ENCODE peak calls at places on chromosomes 4 and X, in four cellular contexts. S is GM23338, C is dorsolateral prefrontal cortex, V is kidney epithelial cell. X is an unnamed sample.

GRCh38 chrX:19040373-19040772 is 56.5 kb upstream of the PHKA2 start:
- DNase-seq in C (no peak), S (peak), V (no peak), X (no peak)

GRCh38 chrX:132775230-132775823 is 183.1 kb downstream of the HS6ST2 start:
- DNase-seq in V (no peak), S (no peak), C (no peak), X (no peak)

GRCh38 chrX:100980608-100981497 is 11.3 kb downstream of the ARL13A start:
- DNase-seq in C (no peak), V (peak), S (no peak), X (no peak)

GRCh38 chr4:154049457-154050181 is 260.7 kb upstream of the SFRP2 start:
- DNase-seq in S (peak), V (no peak), C (no peak), X (no peak)

GRCh38 chr4:38819569-38819968 is 15.0 kb upstream of the TLR1 start:
- DNase-seq in C (no peak), V (no peak), S (no peak), X (peak)

GRCh38 chr4:176150283-176150682 is 45.1 kb downstream of the SPATA4 start:
- DNase-seq in V (no peak), S (peak), C (no peak), X (no peak)

GRCh38 chr4:152894673-152895072 is 41.5 kb upstream of the FHDC1 start:
- DNase-seq in S (no peak), C (no peak), V (no peak), X (no peak)

GRCh38 chr4:3416270-3416669 is 25.5 kb upstream of the HGFAC start:
- DNase-seq in V (no peak), C (no peak), S (no peak), X (no peak)

GRCh38 chrX:151713859-151714258 is 2.0 kb upstream of the FATE1 start:
- DNase-seq in V (no peak), C (no peak), S (peak), X (no peak)

GRCh38 chrX:134010690-134011089 is 25.3 kb upstream of the GPC3 start:
- DNase-seq in C (no peak), V (no peak), S (no peak), X (no peak)

GRCh38 chr4:135249006-135249405 is 1047.4 kb upstream of the PABPC4L start:
- DNase-seq in V (no peak), C (no peak), S (peak), X (no peak)

GRCh38 chr4:10926025-10926424 is 241.5 kb upstream of the CLNK start:
- DNase-seq in V (peak), S (no peak), C (no peak), X (no peak)

GRCh38 chr4:36241771-36242170 is 2.5 kb downstream of the ARAP2 start:
- DNase-seq in S (no peak), V (no peak), C (no peak), X (no peak)

GRCh38 chrX:68589372-68589753 is 58.1 kb upstream of the STARD8 start:
- DNase-seq in V (no peak), S (no peak), C (no peak), X (no peak)

GRCh38 chrX:68599256-68600152 is 48.0 kb upstream of the STARD8 start:
- DNase-seq in C (no peak), V (no peak), S (peak), X (no peak)

GRCh38 chrX:68588653-68589371 is 58.7 kb upstream of the STARD8 start:
- DNase-seq in C (no peak), V (no peak), S (no peak), X (no peak)

DNA sequence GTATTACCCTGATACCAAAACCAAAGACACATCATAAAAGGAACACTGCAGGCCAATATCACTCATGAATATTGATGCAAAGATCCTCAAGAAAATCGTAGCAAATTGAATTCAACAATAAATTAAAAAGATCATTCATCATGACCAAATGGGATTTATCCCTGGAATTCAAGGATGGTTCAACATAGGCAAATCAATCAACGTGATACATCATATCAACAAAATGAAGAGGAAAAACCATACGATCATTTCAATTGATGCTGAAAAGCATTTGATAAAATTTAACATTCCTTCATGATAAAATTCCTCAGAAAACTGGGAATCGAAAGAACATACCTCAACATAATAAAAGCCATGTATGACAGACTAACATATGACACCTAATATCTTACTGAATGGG is 52.7 kb upstream of the STARD8 start:
- DNase-seq in C (no peak), S (no peak), V (no peak), X (no peak)
- H3K4me3 ChIP-seq in C (no peak), S (no peak), V (no peak), X (no peak)

GRCh38 chr4:137611998-137612700 is 79.9 kb upstream of the PCDH18 start:
- DNase-seq in V (no peak), S (no peak), C (no peak), X (no peak)

GRCh38 chr4:137610960-137611359 is 78.7 kb upstream of the PCDH18 start:
- DNase-seq in C (no peak), V (no peak), S (peak), X (no peak)

GRCh38 chr4:137614491-137614890 is 82.2 kb upstream of the PCDH18 start:
- DNase-seq in S (no peak), V (no peak), C (no peak), X (no peak)

GRCh38 chr4:137608085-137608484 is 75.8 kb upstream of the PCDH18 start:
- DNase-seq in V (no peak), C (no peak), S (peak), X (no peak)

GRCh38 chr4:137609693-137610450 is 77.6 kb upstream of the PCDH18 start:
- DNase-seq in C (no peak), S (peak), V (no peak), X (no peak)
- H3K4me3 ChIP-seq in C (no peak), S (no peak), V (no peak), X (peak)

DNA sequence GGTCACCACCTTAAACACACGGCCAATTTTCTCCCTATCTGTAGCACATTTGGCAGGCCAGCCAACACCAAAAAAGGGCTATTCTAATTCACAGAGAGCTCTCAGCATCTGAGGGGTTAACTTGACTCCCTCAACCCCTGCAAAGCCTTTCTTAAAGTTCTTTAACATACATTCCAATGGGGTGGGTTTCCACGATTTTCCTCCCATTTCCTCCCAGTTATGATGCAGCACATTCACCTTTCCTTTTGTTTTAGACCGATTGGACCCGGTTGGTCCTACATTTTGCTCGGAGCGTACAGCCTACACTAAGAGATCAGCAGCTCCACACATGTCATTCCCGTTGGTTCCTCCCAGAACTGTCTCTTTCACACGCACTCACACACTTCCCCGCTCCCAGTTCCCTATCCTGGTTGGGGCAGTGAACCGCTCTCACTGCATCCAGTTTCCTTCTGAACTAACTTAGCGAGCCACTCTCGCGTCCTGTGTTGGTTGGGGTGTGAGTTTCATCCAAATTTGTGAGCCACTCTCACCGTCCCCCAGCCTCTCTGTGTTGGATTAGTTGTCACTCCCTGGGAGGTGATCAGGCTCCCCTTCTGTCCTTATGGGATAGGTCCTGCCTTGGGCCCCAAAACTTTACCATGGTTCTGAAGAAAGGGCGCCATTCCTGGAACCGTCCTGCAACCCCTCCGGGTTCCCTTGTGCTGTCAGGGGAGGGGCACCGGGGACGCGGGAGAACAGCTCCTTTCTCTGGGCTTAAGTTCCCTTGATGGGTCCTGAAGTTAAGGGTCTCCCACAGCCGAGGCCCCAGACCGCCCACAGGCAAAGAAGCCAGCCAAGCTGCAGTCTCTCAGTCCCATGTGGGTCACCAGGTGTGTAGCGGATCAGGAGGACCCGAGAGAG is 45.1 kb downstream of the UGT2A3 start:
- DNase-seq in V (no peak), C (no peak), S (peak), X (no peak)
- H3K4me3 ChIP-seq in V (peak), C (peak), S (peak), X (no peak)

GRCh38 chr4:18722748-18723191 is 701.2 kb upstream of the LCORL start:
- DNase-seq in S (no peak), V (peak), C (no peak), X (no peak)
- H3K4me3 ChIP-seq in S (no peak), V (no peak), C (no peak), X (no peak)

DNA sequence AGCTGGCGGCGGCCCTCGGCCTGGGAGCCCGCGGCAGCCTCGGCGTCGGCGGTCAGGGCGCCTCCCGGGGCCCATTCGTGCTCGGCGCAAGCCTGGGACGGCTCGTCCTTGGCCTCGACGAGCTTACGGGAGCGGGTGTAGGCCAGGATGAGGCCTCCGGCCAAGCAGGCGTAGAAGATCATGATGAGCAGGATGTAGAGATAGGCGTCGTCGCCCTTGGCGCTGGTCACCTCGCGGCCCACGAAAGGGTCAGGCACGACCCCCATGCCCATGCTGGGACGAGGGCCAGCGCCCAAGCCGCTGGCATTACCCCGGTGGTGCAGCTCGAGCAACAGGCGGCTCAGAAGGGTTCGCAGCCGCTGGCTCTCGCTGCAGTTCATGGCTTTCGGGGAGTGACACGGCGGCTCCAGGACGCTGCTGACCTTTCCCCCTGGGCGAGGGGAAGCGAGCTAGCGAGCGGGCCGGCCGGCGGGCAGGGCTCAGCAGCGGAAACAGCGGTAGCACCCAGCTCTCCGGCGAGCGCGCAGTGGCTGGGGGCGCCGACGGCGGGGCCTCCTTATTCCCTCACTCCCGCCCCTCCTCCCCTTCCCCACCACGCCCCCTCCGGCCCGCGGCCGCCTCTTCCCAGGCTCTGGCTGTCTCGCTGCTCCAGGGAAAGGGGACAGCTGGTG is at the start of gene KCNE5:
- DNase-seq in C (no peak), V (no peak), S (peak), X (no peak)
- H3K4me3 ChIP-seq in C (no peak), V (no peak), S (peak), X (no peak)